ENCODE peak calls at places on chromosomes 7 and 10, in eight cellular contexts. N, T, A, B, D, U, S and F are unnamed samples.

GRCh38 chr7:117993377-117994003 is 120.2 kb upstream of the CTTNBP2 start:
- DNase-seq in N (no peak), T (no peak), A (no peak), B (peak), D (peak), U (no peak), S (peak), F (no peak)

GRCh38 chr10:86443936-86444335 is 77.3 kb upstream of the GRID1 start:
- DNase-seq in N (no peak), T (no peak), A (no peak), B (no peak), D (no peak), U (no peak), S (no peak), F (no peak)

GRCh38 chr7:123210986-123211385 is 11.2 kb upstream of the SLC13A1 start:
- DNase-seq in N (no peak), T (no peak), A (no peak), B (no peak), D (no peak), U (no peak), S (no peak), F (no peak)

GRCh38 chr7:55127135-55127551 is 108.3 kb downstream of the EGFR start:
- DNase-seq in N (no peak), T (no peak), A (no peak), B (no peak), D (no peak), U (no peak), S (no peak), F (no peak)

GRCh38 chr7:44979481-44980392 is 922 bp upstream of the MYO1G start:
- DNase-seq in N (no peak), T (no peak), A (no peak), B (no peak), D (no peak), U (no peak), S (no peak), F (no peak)

GRCh38 chr10:122850705-122851640 is 5.3 kb upstream of the CUZD1 start:
- DNase-seq in N (no peak), T (no peak), A (no peak), B (no peak), D (no peak), U (no peak), S (no peak), F (no peak)

GRCh38 chr10:62422068-62422590 is 48.0 kb downstream of the ZNF365 start:
- DNase-seq in N (no peak), T (no peak), A (no peak), B (peak), D (no peak), U (no peak), S (peak), F (no peak)

GRCh38 chr10:114681542-114681941 is 23.5 kb upstream of the ABLIM1 start:
- DNase-seq in N (no peak), T (peak), A (no peak), B (no peak), D (no peak), U (no peak), S (peak), F (no peak)

GRCh38 chr7:81618400-81619014 is 151.3 kb downstream of the HGF start:
- DNase-seq in N (no peak), T (no peak), A (no peak), B (peak), D (no peak), U (no peak), S (peak), F (no peak)

GRCh38 chr7:102097601-102098161 is 189.0 kb upstream of the SH2B2 start:
- DNase-seq in N (no peak), T (no peak), A (no peak), B (no peak), D (no peak), U (no peak), S (no peak), F (no peak)

GRCh38 chr10:100828744-100829102 is 83.3 kb downstream of the PAX2 start:
- DNase-seq in N (peak), T (no peak), A (no peak), B (no peak), D (no peak), U (no peak), S (no peak), F (no peak)

GRCh38 chr10:44572146-44572545 is 187.2 kb upstream of the CXCL12 start:
- DNase-seq in N (no peak), T (no peak), A (no peak), B (no peak), D (no peak), U (no peak), S (no peak), F (no peak)

GRCh38 chr7:114759347-114760062 is 162.4 kb upstream of the MDFIC start:
- DNase-seq in N (no peak), T (peak), A (no peak), B (no peak), D (no peak), U (no peak), S (peak), F (no peak)

GRCh38 chr10:46558411-46559185 is 2.1 kb upstream of the GPRIN2 start:
- DNase-seq in N (no peak), T (peak), A (no peak), B (no peak), D (no peak), U (no peak), S (no peak), F (no peak)

GRCh38 chr7:33061282-33061928 is 1.2 kb downstream of the NT5C3A start:
- DNase-seq in N (no peak), T (no peak), A (no peak), B (no peak), D (no peak), U (no peak), S (no peak), F (no peak)

GRCh38 chr7:41448104-41448503 is 254.8 kb downstream of the INHBA start:
- DNase-seq in N (no peak), T (no peak), A (no peak), B (no peak), D (no peak), U (no peak), S (no peak), F (no peak)

GRCh38 chr7:106812027-106812643 is 52.9 kb upstream of the PIK3CG start:
- DNase-seq in N (no peak), T (no peak), A (peak), B (no peak), D (no peak), U (no peak), S (no peak), F (no peak)

GRCh38 chr10:90963331-90963730 is 42.4 kb upstream of the ANKRD1 start:
- DNase-seq in N (no peak), T (no peak), A (no peak), B (no peak), D (no peak), U (no peak), S (no peak), F (no peak)

GRCh38 chr7:75611557-75612178 is 119.5 kb downstream of the SPDYE5 start:
- DNase-seq in N (no peak), T (no peak), A (peak), B (no peak), D (no peak), U (no peak), S (no peak), F (peak)

GRCh38 chr7:137925754-137926153 is 76.1 kb downstream of the CREB3L2 start:
- DNase-seq in N (no peak), T (no peak), A (no peak), B (no peak), D (no peak), U (no peak), S (no peak), F (no peak)

GRCh38 chr10:119022846-119023552 is 6.5 kb upstream of the NANOS1 start:
- DNase-seq in N (no peak), T (no peak), A (no peak), B (peak), D (no peak), U (no peak), S (peak), F (no peak)

GRCh38 chr7:21383217-21383832 is 44.6 kb upstream of the SP4 start:
- DNase-seq in N (peak), T (no peak), A (no peak), B (no peak), D (peak), U (no peak), S (no peak), F (no peak)

GRCh38 chr10:49298666-49298989 is 342 bp upstream of the C10orf71 start:
- DNase-seq in N (no peak), T (no peak), A (no peak), B (no peak), D (no peak), U (no peak), S (no peak), F (no peak)

GRCh38 chr7:96953676-96954513 is 51.5 kb upstream of the DLX6 start:
- DNase-seq in N (no peak), T (no peak), A (no peak), B (no peak), D (no peak), U (no peak), S (no peak), F (no peak)

GRCh38 chr7:151964951-151965350 is 8.7 kb downstream of the GALNTL5 start:
- DNase-seq in N (no peak), T (no peak), A (no peak), B (no peak), D (no peak), U (no peak), S (peak), F (no peak)

GRCh38 chr10:16565604-16566003 is 43.9 kb upstream of the C1QL3 start:
- DNase-seq in N (no peak), T (peak), A (no peak), B (no peak), D (no peak), U (no peak), S (no peak), F (no peak)

GRCh38 chr10:94680544-94680943 is 3.0 kb upstream of the CYP2C18 start:
- DNase-seq in N (no peak), T (no peak), A (no peak), B (no peak), D (no peak), U (no peak), S (no peak), F (no peak)

GRCh38 chr10:2949948-2950354 is 117.4 kb upstream of the PFKP start:
- DNase-seq in N (no peak), T (no peak), A (no peak), B (no peak), D (peak), U (peak), S (peak), F (no peak)

GRCh38 chr7:106313456-106313891 is 28.7 kb upstream of the NAMPT start:
- DNase-seq in N (no peak), T (no peak), A (no peak), B (peak), D (no peak), U (no peak), S (peak), F (no peak)

GRCh38 chr7:108367946-108368345 is 88.3 kb downstream of the NRCAM start:
- DNase-seq in N (no peak), T (no peak), A (no peak), B (no peak), D (no peak), U (no peak), S (no peak), F (no peak)

GRCh38 chr7:87513735-87514319 is 38.3 kb upstream of the ABCB4 start:
- DNase-seq in N (no peak), T (no peak), A (no peak), B (no peak), D (no peak), U (no peak), S (peak), F (no peak)

GRCh38 chr7:91416485-91416884 is 152.3 kb downstream of the FZD1 start:
- DNase-seq in N (no peak), T (peak), A (no peak), B (no peak), D (no peak), U (no peak), S (no peak), F (no peak)

GRCh38 chr10:108598831-108599230 is 1324.5 kb downstream of the XPNPEP1 start:
- DNase-seq in N (no peak), T (no peak), A (no peak), B (no peak), D (no peak), U (no peak), S (peak), F (no peak)